ENCODE peak calls at places on chromosomes 2 and 18, in seven cellular contexts. H is stomach, O is HepG2, Z is GM23338, F is HCT116, D is sigmoid colon, W is endothelial cell of umbilical vein. E is an unnamed sample.
A peak's percentile ranks its signal among the peaks of the same experiment; 100 is the strongest.

GRCh38 chr2:200615247-200615646 is 29.4 kb downstream of the AOX1 start:
- DNase-seq in H (no peak), O (peak; percentile 68), Z (no peak), F (no peak), D (no peak), W (peak; percentile 21), E (no peak)

GRCh38 chr2:188965554-188965953 is 8.6 kb upstream of the COL3A1 start:
- DNase-seq in H (no peak), O (no peak), Z (no peak), F (no peak), D (no peak), W (no peak), E (no peak)

GRCh38 chr18:73594749-73595148 is 552.9 kb downstream of the FBXO15 start:
- DNase-seq in H (no peak), O (no peak), Z (no peak), F (no peak), D (no peak), W (no peak), E (no peak)

GRCh38 chr18:63178526-63178880 is 141.1 kb downstream of the BCL2 start:
- DNase-seq in H (no peak), O (no peak), Z (no peak), F (no peak), D (peak; percentile 95), W (no peak), E (peak; percentile 65)

GRCh38 chr2:174574657-174575056 is 22.9 kb downstream of the WIPF1 start:
- DNase-seq in H (no peak), O (no peak), Z (no peak), F (no peak), D (peak; percentile 79), W (no peak), E (no peak)

GRCh38 chr18:70907673-70908072 is 618.8 kb downstream of the SOCS6 start:
- DNase-seq in H (no peak), O (no peak), Z (no peak), F (no peak), D (no peak), W (peak; percentile 55), E (no peak)

GRCh38 chr2:42312106-42312505 is 48.9 kb downstream of the COX7A2L start:
- DNase-seq in H (no peak), O (no peak), Z (no peak), F (no peak), D (no peak), W (no peak), E (no peak)

GRCh38 chr2:154097823-154098398 is 226.2 kb downstream of the GALNT13 start:
- DNase-seq in H (no peak), O (no peak), Z (no peak), F (no peak), D (no peak), W (no peak), E (no peak)

GRCh38 chr18:37286801-37287200 is 278.8 kb downstream of the CELF4 start:
- DNase-seq in H (no peak), O (no peak), Z (no peak), F (no peak), D (no peak), W (no peak), E (no peak)

GRCh38 chr2:18432999-18433398 is 127.5 kb downstream of the RDH14 start:
- DNase-seq in H (no peak), O (no peak), Z (peak; percentile 67), F (no peak), D (peak; percentile 71), W (no peak), E (no peak)

GRCh38 chr18:49697757-49698595 is 115.4 kb downstream of the ACAA2 start:
- DNase-seq in H (no peak), O (no peak), Z (peak; percentile 32), F (no peak), D (no peak), W (no peak), E (no peak)

GRCh38 chr2:12506846-12507245 is 209.9 kb upstream of the TRIB2 start:
- DNase-seq in H (no peak), O (no peak), Z (no peak), F (no peak), D (no peak), W (no peak), E (no peak)

GRCh38 chr18:9287037-9287436 is 47.5 kb upstream of the TWSG1 start:
- DNase-seq in H (no peak), O (no peak), Z (no peak), F (no peak), D (no peak), W (no peak), E (no peak)

GRCh38 chr18:34358923-34359322 is 134.2 kb upstream of the NOL4 start:
- DNase-seq in H (no peak), O (no peak), Z (no peak), F (no peak), D (no peak), W (no peak), E (no peak)

GRCh38 chr2:233620204-233620603 is 2.8 kb downstream of the UGT1A8 start:
- DNase-seq in H (no peak), O (no peak), Z (no peak), F (no peak), D (no peak), W (no peak), E (no peak)

GRCh38 chr2:213187386-213187785 is 36.0 kb upstream of the IKZF2 start:
- DNase-seq in H (no peak), O (peak; percentile 7), Z (no peak), F (no peak), D (no peak), W (no peak), E (no peak)

GRCh38 chr2:171798156-171798815 is 95.8 kb downstream of the SLC25A12 start:
- DNase-seq in H (no peak), O (peak; percentile 60), Z (no peak), F (no peak), D (no peak), W (peak; percentile 81), E (no peak)

GRCh38 chr2:189285962-189286648 is 106.5 kb upstream of the COL5A2 start:
- DNase-seq in H (no peak), O (no peak), Z (no peak), F (no peak), D (no peak), W (peak; percentile 75), E (no peak)

GRCh38 chr2:5915926-5916325 is 223.7 kb downstream of the SOX11 start:
- DNase-seq in H (peak; percentile 67), O (peak; percentile 16), Z (peak; percentile 75), F (no peak), D (no peak), W (no peak), E (no peak)

GRCh38 chr2:166127217-166128155 is at the start of gene SCN1A:
- DNase-seq in H (no peak), O (peak; percentile 89), Z (peak; percentile 81), F (peak; percentile 32), D (no peak), W (peak; percentile 64), E (no peak)

GRCh38 chr2:63983986-63984605 is 35.1 kb downstream of the VPS54 start:
- DNase-seq in H (no peak), O (peak; percentile 98), Z (no peak), F (no peak), D (no peak), W (peak; percentile 24), E (no peak)

GRCh38 chr2:242038928-242039341 is 169.4 kb downstream of the RTP5 start:
- DNase-seq in H (no peak), O (no peak), Z (no peak), F (no peak), D (no peak), W (no peak), E (no peak)

GRCh38 chr18:33820517-33821368 is 242.7 kb downstream of the ASXL3 start:
- DNase-seq in H (no peak), O (no peak), Z (peak; percentile 46), F (no peak), D (no peak), W (no peak), E (no peak)

GRCh38 chr2:13651684-13652131 is 935.0 kb downstream of the TRIB2 start:
- DNase-seq in H (no peak), O (no peak), Z (no peak), F (no peak), D (no peak), W (no peak), E (no peak)

GRCh38 chr2:13654416-13654815 is 937.7 kb downstream of the TRIB2 start:
- DNase-seq in H (no peak), O (no peak), Z (no peak), F (no peak), D (no peak), W (no peak), E (no peak)

GRCh38 chr2:13652531-13653313 is 936.0 kb downstream of the TRIB2 start:
- DNase-seq in H (no peak), O (no peak), Z (no peak), F (no peak), D (no peak), W (no peak), E (no peak)

GRCh38 chr2:13650586-13651180 is 933.9 kb downstream of the TRIB2 start:
- DNase-seq in H (no peak), O (no peak), Z (peak; percentile 55), F (no peak), D (no peak), W (no peak), E (no peak)
- H3K27ac ChIP-seq in H (no peak overlapping the region), O (no peak overlapping the region), Z (no peak overlapping the region), F (no peak overlapping the region), D (no peak overlapping the region), W (no peak overlapping the region), E (no peak overlapping the region)

GRCh38 chr2:86775323-86775722 is 15.4 kb downstream of the CD8A start:
- DNase-seq in H (no peak), O (no peak), Z (no peak), F (no peak), D (no peak), W (no peak), E (no peak)
- TF ChIP-seq POLR2AphosphoS5 in H (no peak), O (no peak), Z (no peak), F (no peak), D (no peak), W (no peak), E (no peak)

GRCh38 chr2:156476021-156476420 is 39.8 kb downstream of the GPD2 start:
- DNase-seq in H (no peak), O (no peak), Z (no peak), F (no peak), D (no peak), W (no peak), E (no peak)
- H3K27ac ChIP-seq in H (peak overlapping the region; percentile 48), O (no peak overlapping the region), Z (no peak overlapping the region), F (no peak overlapping the region), D (peak overlapping the region; percentile 36), W (no peak overlapping the region), E (no peak overlapping the region)

DNA sequence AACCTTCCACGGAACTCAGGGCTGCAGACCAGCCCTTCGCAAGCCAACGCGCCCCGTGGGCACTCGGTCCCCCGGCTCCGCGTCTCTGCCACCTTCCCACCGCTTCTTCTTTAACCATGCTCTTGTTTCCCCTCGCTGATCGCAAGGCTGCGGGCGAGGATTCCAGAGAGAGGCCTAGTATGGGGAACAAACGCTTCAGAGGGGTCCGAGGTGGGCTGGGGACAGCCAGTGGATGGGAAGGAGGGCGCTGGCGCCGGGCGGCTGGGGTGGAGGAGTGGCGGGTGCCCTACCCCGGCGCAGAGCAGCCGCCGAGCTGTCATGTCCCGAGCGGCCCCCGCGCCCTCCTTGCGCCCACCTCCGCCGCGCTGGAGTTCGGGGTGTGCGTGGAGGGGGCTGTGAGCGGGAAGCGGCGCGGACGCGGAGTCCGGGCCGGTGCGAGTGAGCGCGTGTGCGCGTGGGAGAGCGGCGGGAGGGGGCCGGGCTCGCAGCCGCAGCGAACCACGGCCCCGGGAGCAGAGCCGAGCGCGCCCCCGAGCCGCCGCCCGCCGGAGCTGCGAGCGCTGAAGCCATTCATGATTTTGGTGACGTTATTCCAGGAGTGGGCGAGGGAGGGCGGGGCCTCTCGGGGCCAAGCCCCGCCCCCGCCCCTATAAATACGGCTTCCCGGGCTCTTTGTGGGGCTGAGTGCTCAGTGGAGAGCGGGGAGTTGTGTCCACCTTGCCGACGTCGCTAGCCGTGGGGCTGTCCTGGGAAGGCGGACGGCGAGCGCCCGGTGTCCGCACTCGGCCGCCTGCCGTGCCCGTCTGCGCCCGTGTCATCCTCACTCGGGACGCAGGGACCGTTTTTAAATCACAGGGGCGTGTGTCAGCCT is at the start of gene LBH:
- DNase-seq in H (peak; percentile 79), O (no peak), Z (peak; percentile 74), F (no peak), D (peak; percentile 93), W (peak; percentile 72), E (peak; percentile 96)
- TF ChIP-seq POLR2AphosphoS5 in H (peak; percentile 99), O (no peak), Z (peak; percentile 89), F (no peak), D (peak; percentile 97), W (peak; percentile 92), E (peak; percentile 99)